ENCODE peak calls at places on chromosome 16, in four cellular contexts. P is stimulated activated CD4-positive, alpha-beta T cell treated with anti-CD3 and anti-CD28 coated beads, Interleukin-4, amount 100 ng/mL, for 48 hours; B is H7; U is K562. X is an unnamed sample.

GRCh38 chr16:54318941-54319340 is 32.4 kb upstream of the IRX3 start:
- DNase-seq in P (no peak), B (no peak), U (no peak), X (no peak)

GRCh38 chr16:81456523-81457325 is 12.1 kb downstream of the CMIP start:
- DNase-seq in P (no peak), B (peak; percentile 51), U (no peak), X (no peak)

GRCh38 chr16:24010440-24011089 is 174.8 kb downstream of the PRKCB start:
- DNase-seq in P (peak; percentile 73), B (peak; percentile 62), U (peak; percentile 91), X (no peak)

GRCh38 chr16:51268237-51268636 is 117.2 kb upstream of the SALL1 start:
- DNase-seq in P (no peak), B (no peak), U (no peak), X (no peak)

GRCh38 chr16:56871172-56871593 is 6.2 kb downstream of the SLC12A3 start:
- DNase-seq in P (no peak), B (no peak), U (peak; percentile 23), X (peak; percentile 48)

GRCh38 chr16:17836868-17837602 is 366.3 kb upstream of the XYLT1 start:
- DNase-seq in P (no peak), B (peak; percentile 61), U (peak; percentile 14), X (no peak)

GRCh38 chr16:14172200-14172805 is 101.2 kb downstream of the MRTFB start:
- DNase-seq in P (no peak), B (no peak), U (no peak), X (no peak)

GRCh38 chr16:11799017-11799381 is 1.9 kb upstream of the ZC3H7A start:
- DNase-seq in P (no peak), B (no peak), U (no peak), X (no peak)

GRCh38 chr16:17416461-17417221 is 54.1 kb downstream of the XYLT1 start:
- DNase-seq in P (peak; percentile 46), B (peak; percentile 70), U (no peak), X (peak; percentile 81)

GRCh38 chr16:67092227-67092626 is 17.5 kb upstream of the PHAF1 start:
- DNase-seq in P (no peak), B (no peak), U (no peak), X (no peak)

GRCh38 chr16:87603684-87604571 is 1.6 kb downstream of the JPH3 start:
- DNase-seq in P (no peak), B (peak; percentile 88), U (no peak), X (no peak)

GRCh38 chr16:17431904-17432625 is 38.7 kb downstream of the XYLT1 start:
- DNase-seq in P (no peak), B (no peak), U (no peak), X (no peak)

GRCh38 chr16:25950586-25951201 is 258.9 kb downstream of the HS3ST4 start:
- DNase-seq in P (no peak), B (peak; percentile 60), U (no peak), X (no peak)

GRCh38 chr16:4390266-4391260 is 18.9 kb downstream of the VASN start:
- DNase-seq in P (no peak), B (peak; percentile 90), U (no peak), X (no peak)

GRCh38 chr16:53872248-53873221 is 168.6 kb downstream of the FTO start:
- DNase-seq in P (no peak), B (no peak), U (no peak), X (no peak)

GRCh38 chr16:78368121-78369102 is 269.0 kb downstream of the WWOX start:
- DNase-seq in P (no peak), B (no peak), U (no peak), X (no peak)

GRCh38 chr16:89485701-89486246 is 4.6 kb downstream of the ANKRD11 start:
- DNase-seq in P (no peak), B (no peak), U (no peak), X (no peak)

GRCh38 chr16:77594798-77595625 is 127.3 kb upstream of the NUDT7 start:
- DNase-seq in P (no peak), B (no peak), U (no peak), X (no peak)